ENCODE peak calls at places on chromosomes 4 and X, in four cellular contexts. One of them, this sample, is unnamed.

GRCh38 chr4:183987529-183987946 is 82.4 kb downstream of the STOX2 start:
- DNase-seq in K562: no peak
- DNase-seq in HepG2: no peak
- DNase-seq in GM12878: no peak
- DNase-seq in this sample: peak

GRCh38 chr4:78286281-78286680 is 229.2 kb downstream of the FRAS1 start:
- DNase-seq in K562: no peak
- DNase-seq in GM12878: no peak
- DNase-seq in HepG2: no peak
- DNase-seq in this sample: no peak

GRCh38 chr4:86778169-86778568 is 71.0 kb downstream of the SLC10A6 start:
- DNase-seq in GM12878: no peak
- DNase-seq in HepG2: no peak
- DNase-seq in K562: no peak
- DNase-seq in this sample: no peak

GRCh38 chr4:17301869-17302268 is 210.0 kb downstream of the QDPR start:
- DNase-seq in K562: no peak
- DNase-seq in GM12878: no peak
- DNase-seq in HepG2: no peak
- DNase-seq in this sample: no peak

GRCh38 chr4:141375855-141376254 is 155.2 kb downstream of the ZNF330 start:
- DNase-seq in K562: no peak
- DNase-seq in GM12878: no peak
- DNase-seq in HepG2: peak
- DNase-seq in this sample: no peak

GRCh38 chr4:108709722-108710121 is 53.1 kb downstream of the ETNPPL start:
- DNase-seq in HepG2: no peak
- DNase-seq in K562: no peak
- DNase-seq in GM12878: no peak
- DNase-seq in this sample: no peak

GRCh38 chrX:17836830-17837229 is 24.3 kb downstream of the RAI2 start:
- DNase-seq in HepG2: no peak
- DNase-seq in K562: no peak
- DNase-seq in GM12878: no peak
- DNase-seq in this sample: no peak

GRCh38 chr4:73520821-73521220 is 39.3 kb downstream of the AFM start:
- DNase-seq in K562: no peak
- DNase-seq in HepG2: no peak
- DNase-seq in GM12878: no peak
- DNase-seq in this sample: peak

GRCh38 chr4:78889955-78890354 is 49.3 kb downstream of the PAQR3 start:
- DNase-seq in GM12878: no peak
- DNase-seq in HepG2: no peak
- DNase-seq in K562: no peak
- DNase-seq in this sample: no peak

GRCh38 chr4:141684785-141685184 is 48.4 kb downstream of the IL15 start:
- DNase-seq in HepG2: no peak
- DNase-seq in GM12878: no peak
- DNase-seq in K562: no peak
- DNase-seq in this sample: no peak

GRCh38 chr4:139314047-139314800 is 11.9 kb upstream of the NDUFC1 start:
- DNase-seq in K562: no peak
- DNase-seq in HepG2: no peak
- DNase-seq in GM12878: no peak
- DNase-seq in this sample: no peak

GRCh38 chrX:50204364-50204899 is at the start of gene CCNB3:
- DNase-seq in GM12878: peak
- DNase-seq in K562: peak
- DNase-seq in HepG2: peak
- DNase-seq in this sample: peak

GRCh38 chr4:189021831-189022230 is 882.6 kb downstream of the TRIML1 start:
- DNase-seq in K562: no peak
- DNase-seq in GM12878: no peak
- DNase-seq in HepG2: no peak
- DNase-seq in this sample: no peak

GRCh38 chr4:43882470-43882869 is 566.1 kb downstream of the KCTD8 start:
- DNase-seq in HepG2: no peak
- DNase-seq in GM12878: no peak
- DNase-seq in K562: no peak
- DNase-seq in this sample: no peak

GRCh38 chr4:55159851-55160250 is 34.5 kb upstream of the KDR start:
- DNase-seq in GM12878: no peak
- DNase-seq in K562: no peak
- DNase-seq in HepG2: no peak
- DNase-seq in this sample: no peak

GRCh38 chrX:15674514-15674898 is 9.9 kb upstream of the CLTRN start:
- DNase-seq in GM12878: peak
- DNase-seq in K562: peak
- DNase-seq in HepG2: peak
- DNase-seq in this sample: peak

GRCh38 chrX:8783100-8784098 is 17.8 kb downstream of the FAM9A start:
- DNase-seq in GM12878: no peak
- DNase-seq in K562: peak
- DNase-seq in HepG2: peak
- DNase-seq in this sample: peak

GRCh38 chr4:89838005-89838404 is 1.0 kb upstream of the SNCA start:
- DNase-seq in GM12878: no peak
- DNase-seq in K562: peak
- DNase-seq in HepG2: no peak
- DNase-seq in this sample: no peak

GRCh38 chr4:112296949-112297483 is at the start of gene ALPK1:
- DNase-seq in K562: peak
- DNase-seq in GM12878: no peak
- DNase-seq in HepG2: peak
- DNase-seq in this sample: no peak

GRCh38 chrX:119475389-119476101 is 7.3 kb downstream of the SLC25A5 start:
- DNase-seq in K562: no peak
- DNase-seq in GM12878: no peak
- DNase-seq in HepG2: no peak
- DNase-seq in this sample: no peak

GRCh38 chrX:9310596-9310995 is 154.3 kb upstream of the TBL1X start:
- DNase-seq in K562: no peak
- DNase-seq in GM12878: no peak
- DNase-seq in HepG2: no peak
- DNase-seq in this sample: no peak

DNA sequence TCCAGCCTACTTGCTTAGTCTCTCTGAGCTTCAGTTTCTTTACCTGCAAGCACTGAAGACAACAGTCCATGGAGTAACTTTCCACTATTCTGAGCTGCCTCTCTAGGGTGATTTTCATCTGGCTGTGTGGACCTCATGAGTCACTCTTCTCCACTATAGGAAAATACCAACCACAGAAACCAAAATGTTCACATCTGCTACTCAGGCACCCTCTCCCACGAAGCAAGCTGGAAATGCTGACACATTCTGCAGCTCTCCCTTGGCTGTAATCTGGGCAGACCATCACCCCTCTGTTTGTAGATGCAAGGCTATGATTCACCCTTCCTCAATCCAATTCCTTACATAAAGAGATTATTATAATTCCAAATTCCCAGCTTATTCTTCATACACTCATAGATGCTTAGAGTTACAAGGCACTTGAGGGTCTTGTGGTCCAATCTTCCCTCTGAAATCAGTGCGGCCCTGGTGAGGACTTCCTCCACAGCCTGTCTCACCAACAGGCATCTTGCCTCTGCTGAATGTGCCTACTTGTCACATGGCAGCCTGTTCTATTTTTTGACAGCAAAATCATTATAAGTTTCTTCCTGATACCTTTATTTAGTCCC is 97.0 kb upstream of the LNX1 start:
- DNase-seq in GM12878: peak
- DNase-seq in HepG2: no peak
- DNase-seq in K562: no peak
- DNase-seq in this sample: no peak
- TF ChIP-seq CBFB in GM12878: peak
- TF ChIP-seq CBFB in HepG2: no peak
- TF ChIP-seq CBFB in K562: no peak
- TF ChIP-seq CBFB in this sample: no peak

DNA sequence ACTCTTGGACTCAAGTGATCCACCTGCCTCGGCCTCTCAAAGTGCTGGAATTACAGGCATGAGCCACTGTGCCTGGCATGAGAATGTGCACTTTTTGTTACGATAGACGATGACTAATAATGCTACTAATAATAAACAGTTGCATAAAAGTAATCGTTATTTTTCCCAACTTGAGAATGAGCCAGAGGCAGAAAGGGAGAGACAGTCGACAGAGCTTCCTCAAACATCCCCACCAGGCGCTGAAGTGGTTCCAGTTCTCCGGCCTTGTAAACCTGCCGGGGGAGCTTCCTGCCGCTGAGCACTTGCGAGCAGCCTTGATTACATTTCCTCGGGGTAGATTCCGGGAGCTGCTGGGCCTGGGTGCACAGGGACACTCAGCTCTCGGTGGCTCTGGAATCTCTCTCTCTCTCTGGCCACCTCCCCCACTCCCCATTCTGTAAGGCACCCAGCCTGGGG is 8.9 kb upstream of the HTRA3 start:
- DNase-seq in HepG2: no peak
- DNase-seq in K562: no peak
- DNase-seq in GM12878: no peak
- DNase-seq in this sample: no peak
- TF ChIP-seq CBFB in HepG2: no peak
- TF ChIP-seq CBFB in K562: no peak
- TF ChIP-seq CBFB in GM12878: no peak
- TF ChIP-seq CBFB in this sample: no peak

DNA sequence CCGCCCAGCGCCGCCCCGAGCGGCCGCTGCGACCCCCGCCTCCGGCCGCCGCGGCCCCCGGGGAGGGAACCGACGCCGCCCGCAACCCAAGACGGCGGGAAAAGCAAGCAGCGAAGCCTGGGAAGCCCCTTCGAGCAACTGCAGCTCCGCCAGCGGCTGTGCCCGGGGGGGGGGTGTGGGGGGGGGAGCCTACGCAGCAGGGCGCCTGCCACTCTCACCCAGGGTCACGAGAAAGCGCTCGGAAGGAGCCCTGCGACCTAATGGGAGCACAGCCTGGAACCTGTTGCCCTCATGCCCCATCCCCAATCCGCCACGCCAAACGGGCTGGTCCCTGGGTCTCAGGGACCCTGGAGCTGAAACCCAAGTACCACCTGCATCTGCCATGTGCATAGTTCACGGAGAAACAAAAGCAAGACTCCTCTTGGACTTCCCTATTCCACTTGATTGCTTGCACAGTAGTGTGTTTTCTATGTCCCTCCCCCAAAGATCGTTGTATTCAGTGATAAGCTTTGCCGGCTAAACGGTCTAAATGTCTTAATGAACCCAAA is 318 bp upstream of the GAB3 start:
- DNase-seq in HepG2: no peak
- DNase-seq in GM12878: no peak
- DNase-seq in K562: peak
- DNase-seq in this sample: no peak
- TF ChIP-seq CBFB in HepG2: no peak
- TF ChIP-seq CBFB in GM12878: no peak
- TF ChIP-seq CBFB in K562: no peak
- TF ChIP-seq CBFB in this sample: no peak

GRCh38 chr4:106864231-106864630 is 171.9 kb downstream of the DKK2 start:
- DNase-seq in K562: no peak
- DNase-seq in HepG2: no peak
- DNase-seq in GM12878: no peak
- DNase-seq in this sample: no peak

GRCh38 chr4:106875340-106875739 is 160.8 kb downstream of the DKK2 start:
- DNase-seq in GM12878: no peak
- DNase-seq in K562: no peak
- DNase-seq in HepG2: peak
- DNase-seq in this sample: peak

GRCh38 chr4:106868381-106869035 is 167.6 kb downstream of the DKK2 start:
- DNase-seq in HepG2: no peak
- DNase-seq in K562: no peak
- DNase-seq in GM12878: no peak
- DNase-seq in this sample: no peak

DNA sequence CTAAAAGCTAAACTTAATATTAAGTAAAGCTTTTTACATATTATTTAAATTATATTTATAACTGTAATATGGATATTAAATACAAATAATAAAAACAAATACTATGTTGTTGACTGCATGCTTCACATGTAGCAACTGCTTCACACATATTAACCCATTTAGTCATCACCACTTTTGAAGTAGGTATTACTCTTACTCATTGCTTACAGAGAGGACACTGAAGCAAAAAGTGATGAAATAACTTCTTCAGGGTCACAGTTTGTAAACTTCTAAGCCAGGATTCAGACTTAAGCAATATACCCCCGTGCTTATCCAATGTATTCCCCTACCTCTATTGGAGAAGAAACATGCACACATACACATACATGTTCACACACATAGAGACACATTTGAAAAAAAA is 166.6 kb downstream of the DKK2 start:
- DNase-seq in GM12878: no peak
- DNase-seq in K562: no peak
- DNase-seq in HepG2: no peak
- DNase-seq in this sample: no peak
- TF ChIP-seq CBFB in GM12878: no peak
- TF ChIP-seq CBFB in K562: no peak
- TF ChIP-seq CBFB in HepG2: no peak
- TF ChIP-seq CBFB in this sample: no peak

DNA sequence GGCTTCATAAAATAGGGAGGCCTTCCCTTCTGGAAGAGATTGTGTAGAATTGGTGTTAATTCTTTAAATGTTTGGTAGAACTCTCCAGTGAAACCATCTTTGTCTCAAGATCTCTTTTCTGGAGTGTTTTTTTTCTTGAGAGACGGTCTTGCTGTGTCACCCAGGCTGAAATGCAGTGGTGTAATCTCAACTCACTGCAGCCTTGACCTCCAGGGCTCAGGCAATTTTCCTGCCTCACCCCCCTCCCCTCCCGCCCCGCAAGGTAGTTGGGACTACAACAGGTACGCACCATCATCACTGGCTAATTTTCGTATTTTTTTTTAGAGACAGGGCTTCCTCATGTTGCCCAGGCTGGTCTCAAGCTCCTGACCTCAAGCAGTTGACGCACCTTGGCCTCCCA is 12.1 kb downstream of the SMS start:
- DNase-seq in HepG2: no peak
- DNase-seq in K562: no peak
- DNase-seq in GM12878: no peak
- DNase-seq in this sample: no peak
- TF ChIP-seq CBFB in HepG2: no peak
- TF ChIP-seq CBFB in K562: no peak
- TF ChIP-seq CBFB in GM12878: no peak
- TF ChIP-seq CBFB in this sample: no peak

DNA sequence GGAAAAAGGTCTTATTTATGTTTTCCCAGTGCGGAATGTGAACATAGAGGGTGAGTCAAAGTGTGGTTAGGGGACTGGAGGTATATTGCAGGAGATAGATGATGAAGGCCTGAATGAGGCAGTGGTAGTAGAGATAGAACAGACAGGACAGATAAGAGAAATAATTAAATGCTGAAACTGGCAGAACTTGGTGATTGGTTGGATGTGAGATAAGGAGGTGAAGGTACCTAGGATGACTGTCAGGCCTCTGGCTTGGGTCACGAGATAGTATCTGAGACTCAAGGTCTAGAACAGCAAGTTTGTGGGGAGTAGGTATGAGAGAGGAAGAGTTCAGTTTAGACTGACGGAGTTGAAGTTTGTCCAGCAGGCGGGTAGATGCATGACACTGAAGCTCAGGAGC is 3.5 kb downstream of the MND1 start:
- DNase-seq in GM12878: no peak
- DNase-seq in HepG2: no peak
- DNase-seq in K562: peak
- DNase-seq in this sample: no peak
- TF ChIP-seq CBFB in GM12878: no peak
- TF ChIP-seq CBFB in HepG2: no peak
- TF ChIP-seq CBFB in K562: no peak
- TF ChIP-seq CBFB in this sample: no peak